ENCODE peak calls at places on chromosomes 7 and 10, in seven cellular contexts. F, S, W, B, N, R and Z are unnamed samples.

GRCh38 chr10:79053081-79053434 is 15.7 kb upstream of the ZMIZ1 start:
- DNase-seq in N (no peak), R (no peak), S (no peak), W (no peak), B (no peak), F (no peak), Z (no peak)

GRCh38 chr10:22612316-22612715 is 102.1 kb downstream of the PIP4K2A start:
- DNase-seq in R (no peak), S (no peak), F (no peak), W (no peak), B (no peak), N (no peak), Z (no peak)

GRCh38 chr7:6121141-6121540 is 90.0 kb downstream of the ANKRD61 start:
- DNase-seq in W (no peak), R (no peak), F (no peak), B (peak), N (peak), S (no peak), Z (peak)

GRCh38 chr10:84156768-84157167 is 16.8 kb upstream of the GPR15LG start:
- DNase-seq in B (no peak), N (no peak), F (peak), R (no peak), S (no peak), W (no peak), Z (no peak)

GRCh38 chr7:143974457-143974856 is 19.8 kb downstream of the OR2F1 start:
- DNase-seq in N (peak), F (no peak), S (no peak), R (no peak), W (no peak), B (no peak), Z (no peak)

GRCh38 chr7:898855-899681 is 22.7 kb downstream of the GET4 start:
- DNase-seq in S (no peak), W (no peak), B (no peak), F (no peak), R (no peak), N (no peak), Z (no peak)

GRCh38 chr7:46859963-46860475 is 721.9 kb downstream of the TNS3 start:
- DNase-seq in R (no peak), B (peak), W (no peak), N (peak), S (peak), F (peak), Z (no peak)

GRCh38 chr10:113751116-113751728 is at the start of gene PLEKHS1:
- DNase-seq in N (peak), F (no peak), W (no peak), S (no peak), R (no peak), B (peak), Z (no peak)

GRCh38 chr7:55733584-55733983 is 129.0 kb downstream of the SEPTIN14 start:
- DNase-seq in W (no peak), F (no peak), R (no peak), B (peak), N (peak), S (no peak), Z (no peak)

GRCh38 chr7:23072916-23073315 is 32.7 kb upstream of the KLHL7 start:
- DNase-seq in F (no peak), W (no peak), B (no peak), R (no peak), S (no peak), N (no peak), Z (no peak)